ENCODE peak calls at places on chromosomes 1 and 21, in seven cellular contexts. One of them, this sample, is unnamed.

GRCh38 chr1:9315411-9316079 is 22.9 kb downstream of the SPSB1 start:
- DNase-seq in osteocyte: no peak
- DNase-seq in mucosa of descending colon: peak; percentile 31
- DNase-seq in WERI-Rb-1: no peak
- DNase-seq in GM20000: peak; percentile 64
- DNase-seq in progenitor cell of endocrine pancreas: no peak
- DNase-seq in astrocyte: peak; percentile 85
- DNase-seq in this sample: peak; percentile 74

GRCh38 chr1:11256299-11256698 is 6.1 kb downstream of the MTOR start:
- DNase-seq in GM20000: no peak
- DNase-seq in osteocyte: no peak
- DNase-seq in progenitor cell of endocrine pancreas: no peak
- DNase-seq in WERI-Rb-1: no peak
- DNase-seq in astrocyte: no peak
- DNase-seq in mucosa of descending colon: no peak
- DNase-seq in this sample: no peak

GRCh38 chr21:31665397-31665796 is 5.9 kb downstream of the SOD1 start:
- DNase-seq in progenitor cell of endocrine pancreas: no peak
- DNase-seq in mucosa of descending colon: no peak
- DNase-seq in osteocyte: no peak
- DNase-seq in astrocyte: no peak
- DNase-seq in GM20000: no peak
- DNase-seq in WERI-Rb-1: no peak
- DNase-seq in this sample: no peak

GRCh38 chr1:159980786-159981185 is 26.7 kb upstream of the SLAMF9 start:
- DNase-seq in progenitor cell of endocrine pancreas: no peak
- DNase-seq in osteocyte: peak; percentile 57
- DNase-seq in mucosa of descending colon: no peak
- DNase-seq in WERI-Rb-1: peak; percentile 6
- DNase-seq in GM20000: no peak
- DNase-seq in astrocyte: no peak
- DNase-seq in this sample: no peak

GRCh38 chr1:202618387-202619022 is 91.7 kb downstream of the SYT2 start:
- DNase-seq in astrocyte: peak; percentile 80
- DNase-seq in WERI-Rb-1: no peak
- DNase-seq in mucosa of descending colon: no peak
- DNase-seq in progenitor cell of endocrine pancreas: no peak
- DNase-seq in GM20000: peak; percentile 63
- DNase-seq in osteocyte: no peak
- DNase-seq in this sample: no peak

GRCh38 chr1:183159960-183160359 is 26.1 kb upstream of the LAMC2 start:
- DNase-seq in osteocyte: no peak
- DNase-seq in GM20000: no peak
- DNase-seq in mucosa of descending colon: peak; percentile 90
- DNase-seq in WERI-Rb-1: no peak
- DNase-seq in astrocyte: peak; percentile 80
- DNase-seq in progenitor cell of endocrine pancreas: peak; percentile 10
- DNase-seq in this sample: no peak

GRCh38 chr1:51567653-51568052 is 48.6 kb upstream of the EPS15 start:
- DNase-seq in GM20000: no peak
- DNase-seq in astrocyte: peak; percentile 96
- DNase-seq in WERI-Rb-1: no peak
- DNase-seq in osteocyte: no peak
- DNase-seq in mucosa of descending colon: no peak
- DNase-seq in progenitor cell of endocrine pancreas: no peak
- DNase-seq in this sample: peak; percentile 96

GRCh38 chr1:160400284-160400645 is at the start of gene VANGL2:
- DNase-seq in astrocyte: peak; percentile 44
- DNase-seq in progenitor cell of endocrine pancreas: peak; percentile 87
- DNase-seq in WERI-Rb-1: peak; percentile 95
- DNase-seq in GM20000: peak; percentile 80
- DNase-seq in mucosa of descending colon: peak; percentile 87
- DNase-seq in osteocyte: peak; percentile 93
- DNase-seq in this sample: no peak

GRCh38 chr1:44609412-44609767 is 64.9 kb downstream of the TMEM53 start:
- DNase-seq in WERI-Rb-1: peak; percentile 90
- DNase-seq in osteocyte: no peak
- DNase-seq in mucosa of descending colon: peak; percentile 51
- DNase-seq in astrocyte: no peak
- DNase-seq in GM20000: peak; percentile 61
- DNase-seq in progenitor cell of endocrine pancreas: peak; percentile 49
- DNase-seq in this sample: no peak

GRCh38 chr1:43285269-43285986 is at the start of gene C1orf210:
- DNase-seq in mucosa of descending colon: peak; percentile 95
- DNase-seq in GM20000: no peak
- DNase-seq in osteocyte: no peak
- DNase-seq in WERI-Rb-1: no peak
- DNase-seq in progenitor cell of endocrine pancreas: peak; percentile 90
- DNase-seq in astrocyte: no peak
- DNase-seq in this sample: no peak

GRCh38 chr1:209074575-209075250 is 508.8 kb upstream of the CAMK1G start:
- DNase-seq in astrocyte: no peak
- DNase-seq in progenitor cell of endocrine pancreas: no peak
- DNase-seq in mucosa of descending colon: no peak
- DNase-seq in GM20000: no peak
- DNase-seq in WERI-Rb-1: no peak
- DNase-seq in osteocyte: no peak
- DNase-seq in this sample: no peak

GRCh38 chr1:209080170-209080781 is 503.2 kb upstream of the CAMK1G start:
- DNase-seq in osteocyte: no peak
- DNase-seq in GM20000: no peak
- DNase-seq in mucosa of descending colon: no peak
- DNase-seq in progenitor cell of endocrine pancreas: no peak
- DNase-seq in astrocyte: peak; percentile 54
- DNase-seq in WERI-Rb-1: no peak
- DNase-seq in this sample: no peak

GRCh38 chr1:209072481-209072880 is 511.0 kb upstream of the CAMK1G start:
- DNase-seq in WERI-Rb-1: no peak
- DNase-seq in progenitor cell of endocrine pancreas: no peak
- DNase-seq in mucosa of descending colon: no peak
- DNase-seq in astrocyte: peak; percentile 16
- DNase-seq in GM20000: no peak
- DNase-seq in osteocyte: no peak
- DNase-seq in this sample: no peak

GRCh38 chr1:209073879-209074278 is 509.6 kb upstream of the CAMK1G start:
- DNase-seq in mucosa of descending colon: no peak
- DNase-seq in WERI-Rb-1: no peak
- DNase-seq in osteocyte: no peak
- DNase-seq in progenitor cell of endocrine pancreas: no peak
- DNase-seq in astrocyte: no peak
- DNase-seq in GM20000: no peak
- DNase-seq in this sample: no peak

GRCh38 chr1:209076688-209077087 is 506.8 kb upstream of the CAMK1G start:
- DNase-seq in osteocyte: no peak
- DNase-seq in astrocyte: peak; percentile 8
- DNase-seq in GM20000: peak; percentile 22
- DNase-seq in WERI-Rb-1: peak; percentile 47
- DNase-seq in mucosa of descending colon: no peak
- DNase-seq in progenitor cell of endocrine pancreas: no peak
- DNase-seq in this sample: no peak
- TF ChIP-seq CTCF in osteocyte: peak; percentile 37
- TF ChIP-seq CTCF in astrocyte: peak; percentile 13
- TF ChIP-seq CTCF in GM20000: peak; percentile 13
- TF ChIP-seq CTCF in WERI-Rb-1: peak; percentile 91
- TF ChIP-seq CTCF in mucosa of descending colon: peak; percentile 16
- TF ChIP-seq CTCF in progenitor cell of endocrine pancreas: peak; percentile 9
- TF ChIP-seq CTCF in this sample: no peak

DNA sequence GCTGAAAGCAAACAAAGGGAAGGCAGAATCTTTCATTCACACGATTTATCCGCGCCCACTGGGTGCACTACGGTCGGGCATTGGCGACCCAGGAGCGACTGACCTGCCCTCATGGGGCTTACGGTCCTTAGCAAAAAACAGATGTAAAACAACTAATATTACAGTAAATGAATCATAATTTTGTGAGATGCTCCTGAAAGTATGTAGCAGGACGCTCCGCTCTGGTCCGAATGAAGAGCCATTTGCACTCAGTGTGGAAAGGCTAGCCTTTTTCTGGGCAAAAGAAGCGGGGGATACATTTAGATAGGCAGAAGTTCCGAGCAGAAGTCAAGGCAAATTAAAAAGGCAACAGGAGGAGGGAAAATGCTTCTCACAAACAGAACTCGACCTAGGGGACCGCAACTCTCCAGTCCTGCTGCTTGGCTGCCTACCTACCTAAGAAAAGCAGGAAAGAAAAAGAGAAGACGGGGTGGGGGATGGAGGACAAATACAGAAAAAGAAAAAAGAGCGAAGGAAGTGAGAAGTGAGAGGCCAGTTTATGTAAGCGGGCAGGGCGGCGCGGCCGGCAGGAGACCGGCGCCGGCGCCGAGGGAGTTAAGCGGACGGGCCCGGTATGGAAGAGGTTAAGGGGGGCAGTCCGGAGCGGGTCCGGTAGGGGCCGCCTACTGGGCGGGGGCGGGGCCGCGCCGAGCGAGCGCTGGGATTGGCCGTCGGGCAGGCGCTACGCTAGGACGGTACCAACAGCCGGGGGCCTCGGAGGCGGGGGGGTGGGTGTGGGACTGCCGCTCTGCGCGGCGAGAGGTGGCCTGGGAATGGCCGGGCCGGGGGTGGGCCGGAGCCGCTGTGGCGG is at the start of gene FAM20B:
- DNase-seq in progenitor cell of endocrine pancreas: peak; percentile 92
- DNase-seq in mucosa of descending colon: peak; percentile 97
- DNase-seq in osteocyte: peak; percentile 97
- DNase-seq in GM20000: peak; percentile 97
- DNase-seq in astrocyte: peak; percentile 84
- DNase-seq in WERI-Rb-1: peak; percentile 99
- DNase-seq in this sample: peak; percentile 77
- TF ChIP-seq CTCF in progenitor cell of endocrine pancreas: no peak
- TF ChIP-seq CTCF in mucosa of descending colon: no peak
- TF ChIP-seq CTCF in osteocyte: no peak
- TF ChIP-seq CTCF in GM20000: no peak
- TF ChIP-seq CTCF in astrocyte: no peak
- TF ChIP-seq CTCF in WERI-Rb-1: no peak
- TF ChIP-seq CTCF in this sample: no peak

GRCh38 chr1:63004868-63005267 is 220.9 kb downstream of the ATG4C start:
- DNase-seq in WERI-Rb-1: peak; percentile 13
- DNase-seq in osteocyte: no peak
- DNase-seq in astrocyte: no peak
- DNase-seq in progenitor cell of endocrine pancreas: no peak
- DNase-seq in GM20000: peak; percentile 39
- DNase-seq in mucosa of descending colon: no peak
- DNase-seq in this sample: no peak
- TF ChIP-seq CTCF in WERI-Rb-1: peak; percentile 26
- TF ChIP-seq CTCF in osteocyte: peak; percentile 59
- TF ChIP-seq CTCF in astrocyte: peak; percentile 31
- TF ChIP-seq CTCF in progenitor cell of endocrine pancreas: peak; percentile 58
- TF ChIP-seq CTCF in GM20000: no peak
- TF ChIP-seq CTCF in mucosa of descending colon: no peak
- TF ChIP-seq CTCF in this sample: peak; percentile 20

GRCh38 chr1:157748262-157748817 is 28.6 kb downstream of the FCRL2 start:
- DNase-seq in GM20000: no peak
- DNase-seq in osteocyte: no peak
- DNase-seq in mucosa of descending colon: no peak
- DNase-seq in progenitor cell of endocrine pancreas: no peak
- DNase-seq in WERI-Rb-1: no peak
- DNase-seq in astrocyte: no peak
- DNase-seq in this sample: no peak

GRCh38 chr1:157753611-157754010 is 23.3 kb downstream of the FCRL2 start:
- DNase-seq in mucosa of descending colon: no peak
- DNase-seq in progenitor cell of endocrine pancreas: no peak
- DNase-seq in WERI-Rb-1: no peak
- DNase-seq in osteocyte: no peak
- DNase-seq in astrocyte: no peak
- DNase-seq in GM20000: no peak
- DNase-seq in this sample: no peak

GRCh38 chr1:157751283-157751682 is 25.6 kb downstream of the FCRL2 start:
- DNase-seq in osteocyte: no peak
- DNase-seq in mucosa of descending colon: no peak
- DNase-seq in progenitor cell of endocrine pancreas: no peak
- DNase-seq in WERI-Rb-1: no peak
- DNase-seq in GM20000: no peak
- DNase-seq in astrocyte: no peak
- DNase-seq in this sample: no peak
- TF ChIP-seq CTCF in osteocyte: no peak
- TF ChIP-seq CTCF in mucosa of descending colon: no peak
- TF ChIP-seq CTCF in progenitor cell of endocrine pancreas: no peak
- TF ChIP-seq CTCF in WERI-Rb-1: peak; percentile 37
- TF ChIP-seq CTCF in GM20000: no peak
- TF ChIP-seq CTCF in astrocyte: no peak
- TF ChIP-seq CTCF in this sample: no peak

This sample was measured in AG09319.